ENCODE peak calls at places on chromosomes 3 and 15, in five cellular contexts. G, C, N, B and Y are unnamed samples.

GRCh38 chr3:143478124-143478693 is 358.6 kb downstream of the CHST2 start:
- DNase-seq in G (no peak), C (no peak), N (no peak), B (no peak), Y (no peak)

GRCh38 chr15:58387130-58387529 is 44.7 kb upstream of the LIPC start:
- DNase-seq in G (no peak), C (no peak), N (no peak), B (no peak), Y (no peak)

GRCh38 chr15:63476229-63476632 is 28.2 kb upstream of the USP3 start:
- DNase-seq in G (peak; percentile 89), C (peak; percentile 85), N (no peak), B (no peak), Y (no peak)

GRCh38 chr15:53746101-53746500 is 13.4 kb downstream of the WDR72 start:
- DNase-seq in G (no peak), C (no peak), N (no peak), B (no peak), Y (no peak)

GRCh38 chr15:71725215-71725955 is 85.0 kb upstream of the NR2E3 start:
- DNase-seq in G (no peak), C (no peak), N (no peak), B (no peak), Y (no peak)

GRCh38 chr15:48823237-48823636 is 12.4 kb upstream of the CEP152 start:
- DNase-seq in G (no peak), C (no peak), N (no peak), B (no peak), Y (no peak)

GRCh38 chr15:101036189-101036588 is 117.0 kb downstream of the LRRK1 start:
- DNase-seq in G (no peak), C (no peak), N (no peak), B (no peak), Y (no peak)

GRCh38 chr3:172292422-172292821 is 155.8 kb downstream of the GHSR start:
- DNase-seq in G (no peak), C (no peak), N (no peak), B (no peak), Y (no peak)

GRCh38 chr3:122233109-122233952 is 49.9 kb downstream of the CASR start:
- DNase-seq in G (no peak), C (no peak), N (no peak), B (no peak), Y (peak; percentile 86)

GRCh38 chr3:12541625-12542024 is 3.7 kb downstream of the MKRN2OS start:
- DNase-seq in G (no peak), C (no peak), N (peak; percentile 36), B (no peak), Y (no peak)

GRCh38 chr3:159532577-159532976 is 456.1 kb upstream of the IL12A start:
- DNase-seq in G (no peak), C (no peak), N (no peak), B (no peak), Y (no peak)

GRCh38 chr15:43440721-43441281 is 52.2 kb downstream of the TP53BP1 start:
- DNase-seq in G (peak; percentile 76), C (peak; percentile 84), N (peak; percentile 55), B (no peak), Y (peak; percentile 12)

GRCh38 chr3:143245692-143246091 is 126.1 kb downstream of the CHST2 start:
- DNase-seq in G (no peak), C (no peak), N (peak; percentile 21), B (no peak), Y (no peak)

GRCh38 chr15:77839970-77840609 is 207.4 kb upstream of the LINGO1 start:
- DNase-seq in G (no peak), C (no peak), N (no peak), B (no peak), Y (no peak)

GRCh38 chr3:182920515-182921084 is 59.7 kb downstream of the DCUN1D1 start:
- DNase-seq in G (peak; percentile 18), C (no peak), N (peak; percentile 75), B (peak; percentile 54), Y (no peak)

GRCh38 chr3:89155811-89156210 is 48.4 kb downstream of the EPHA3 start:
- DNase-seq in G (no peak), C (no peak), N (no peak), B (no peak), Y (no peak)

GRCh38 chr3:110413291-110413690 is 658.3 kb upstream of the NECTIN3 start:
- DNase-seq in G (no peak), C (no peak), N (no peak), B (no peak), Y (no peak)

GRCh38 chr15:58724471-58724870 is 25.0 kb downstream of the ADAM10 start:
- DNase-seq in G (no peak), C (no peak), N (no peak), B (no peak), Y (peak; percentile 71)

GRCh38 chr3:73235768-73236167 is 174.3 kb downstream of the EBLN2 start:
- DNase-seq in G (no peak), C (no peak), N (no peak), B (no peak), Y (no peak)

GRCh38 chr3:190701096-190701532 is 161.4 kb downstream of the GMNC start:
- DNase-seq in G (peak; percentile 13), C (peak; percentile 91), N (no peak), B (no peak), Y (no peak)

GRCh38 chr15:46441294-46442062 is 806.6 kb downstream of the SQOR start:
- DNase-seq in G (no peak), C (no peak), N (no peak), B (no peak), Y (no peak)

GRCh38 chr3:178067721-178068120 is 468.5 kb upstream of the KCNMB2 start:
- DNase-seq in G (no peak), C (no peak), N (no peak), B (no peak), Y (no peak)

GRCh38 chr3:89697321-89697916 is 590.0 kb downstream of the EPHA3 start:
- DNase-seq in G (no peak), C (no peak), N (no peak), B (no peak), Y (no peak)

GRCh38 chr3:129624347-129625070 is 18.0 kb upstream of the PLXND1 start:
- DNase-seq in G (no peak), C (no peak), N (no peak), B (no peak), Y (no peak)

GRCh38 chr3:30629736-30630135 is 23.3 kb downstream of the TGFBR2 start:
- DNase-seq in G (no peak), C (no peak), N (no peak), B (no peak), Y (no peak)

GRCh38 chr3:30630238-30631030 is 24.0 kb downstream of the TGFBR2 start:
- DNase-seq in G (no peak), C (no peak), N (no peak), B (no peak), Y (no peak)

GRCh38 chr3:30632521-30632920 is 26.1 kb downstream of the TGFBR2 start:
- DNase-seq in G (no peak), C (no peak), N (no peak), B (no peak), Y (no peak)

GRCh38 chr3:30632065-30632464 is 25.7 kb downstream of the TGFBR2 start:
- DNase-seq in G (no peak), C (no peak), N (no peak), B (no peak), Y (no peak)

DNA sequence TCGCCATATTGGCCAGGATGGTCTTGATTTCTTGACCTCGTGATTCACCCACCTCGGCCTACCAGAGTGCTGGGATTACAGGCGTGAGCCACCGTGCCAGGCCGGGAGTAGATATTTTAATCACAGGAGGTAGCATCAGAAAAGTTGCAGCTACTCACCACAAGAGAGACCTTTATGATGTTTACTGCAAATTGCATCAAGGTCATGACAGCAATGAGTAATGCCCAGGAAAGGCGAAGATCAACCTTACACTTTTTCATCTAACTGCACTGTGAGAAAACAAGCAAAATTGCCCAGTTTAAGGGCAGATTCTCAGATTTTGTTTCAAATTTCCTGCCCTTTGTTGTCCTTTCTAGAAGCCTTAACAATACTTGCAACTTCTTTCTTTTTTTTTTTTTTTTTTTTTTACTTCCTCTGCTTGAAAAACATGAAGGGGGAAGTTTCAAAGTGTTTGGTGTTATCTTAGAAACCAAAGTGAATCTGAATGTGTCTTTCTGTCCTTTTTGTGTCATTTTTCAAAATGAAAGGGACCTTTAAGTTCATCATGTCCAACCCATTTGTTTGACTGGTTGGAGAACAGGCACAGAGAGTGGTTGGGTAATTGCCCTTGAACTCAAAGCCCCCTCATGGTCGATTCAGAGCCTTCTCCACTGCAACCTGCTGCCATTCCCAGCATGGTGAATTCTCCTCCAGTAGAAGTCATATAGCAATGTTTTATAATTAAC is 25.0 kb downstream of the TGFBR2 start:
- DNase-seq in G (no peak), C (peak; percentile 66), N (no peak), B (no peak), Y (no peak)
- TF ChIP-seq HDAC2 in G (no peak), C (no peak), N (no peak), B (no peak), Y (no peak)

GRCh38 chr3:56693750-56694149 is 10.7 kb upstream of the TASOR start:
- DNase-seq in G (no peak), C (no peak), N (no peak), B (no peak), Y (no peak)
- TF ChIP-seq HDAC2 in G (no peak), C (no peak), N (no peak), B (no peak), Y (no peak)

GRCh38 chr15:88882745-88883144 is 12.6 kb downstream of the HAPLN3 start:
- DNase-seq in G (no peak), C (no peak), N (no peak), B (no peak), Y (no peak)

GRCh38 chr15:88878720-88879184 is 16.6 kb downstream of the HAPLN3 start:
- DNase-seq in G (peak; percentile 87), C (peak; percentile 37), N (peak; percentile 83), B (peak; percentile 89), Y (no peak)

GRCh38 chr15:88880944-88881740 is 14.2 kb downstream of the HAPLN3 start:
- DNase-seq in G (no peak), C (no peak), N (no peak), B (no peak), Y (no peak)

GRCh38 chr15:88877906-88878305 is 17.4 kb downstream of the HAPLN3 start:
- DNase-seq in G (no peak), C (no peak), N (no peak), B (no peak), Y (no peak)

DNA sequence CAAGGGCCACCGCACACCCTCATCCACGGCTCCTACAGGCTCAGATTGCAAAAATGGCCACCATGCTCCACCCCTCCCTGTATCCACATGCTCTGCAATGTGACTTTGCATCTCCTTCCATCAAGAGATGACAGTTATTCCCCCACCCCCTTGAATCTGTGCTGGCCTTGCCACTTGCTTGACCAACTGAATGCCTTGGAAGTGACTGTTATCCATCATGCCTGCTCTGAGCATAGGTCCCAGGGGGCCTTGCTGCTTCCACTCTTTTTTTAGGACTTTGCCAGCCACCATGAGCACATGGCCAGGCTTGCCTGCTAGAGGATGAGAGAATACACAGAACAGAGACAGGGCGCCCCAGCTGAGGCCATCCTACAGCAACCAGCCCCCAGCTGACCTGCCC is 13.6 kb downstream of the HAPLN3 start:
- DNase-seq in G (no peak), C (no peak), N (no peak), B (no peak), Y (no peak)
- TF ChIP-seq HDAC2 in G (no peak), C (no peak), N (no peak), B (no peak), Y (no peak)

GRCh38 chr3:14870564-14871060 is 51.9 kb downstream of the FGD5 start:
- DNase-seq in G (no peak), C (no peak), N (no peak), B (no peak), Y (no peak)
- TF ChIP-seq HDAC2 in G (no peak), C (no peak), N (no peak), B (no peak), Y (no peak)